ENCODE peak calls at places on chromosomes 13 and 19, in four cellular contexts. K is stimulated activated CD4-positive, alpha-beta T cell treated with anti-CD3 and anti-CD28 coated beads, Interleukin-1b, Interleukin-23, amount 100 ng/mL, for 24 hours; D is esophagus squamous epithelium; R is IMR-90. H is an unnamed sample.

GRCh38 chr13:30004204-30004603 is 153.8 kb upstream of the UBL3 start:
- DNase-seq in K (no peak), D (no peak), R (peak), H (no peak)

GRCh38 chr19:10764340-10764894 is 46.5 kb downstream of the DNM2 start:
- DNase-seq in K (no peak), D (no peak), R (no peak), H (no peak)

GRCh38 chr13:20702945-20703784 is at the start of gene IL17D:
- DNase-seq in K (no peak), D (no peak), R (no peak), H (no peak)

GRCh38 chr13:57865600-57866294 is 234.2 kb downstream of the PCDH17 start:
- DNase-seq in K (no peak), D (no peak), R (no peak), H (no peak)

GRCh38 chr13:39684531-39685137 is 29.2 kb downstream of the COG6 start:
- DNase-seq in K (no peak), D (no peak), R (peak), H (no peak)

GRCh38 chr19:58581227-58582141 is 8.3 kb upstream of the MZF1 start:
- DNase-seq in K (peak), D (no peak), R (peak), H (peak)

GRCh38 chr19:2678043-2678671 is 24.3 kb downstream of the GNG7 start:
- DNase-seq in K (no peak), D (no peak), R (no peak), H (no peak)

GRCh38 chr19:29121684-29122083 is 91.3 kb downstream of the UQCRFS1 start:
- DNase-seq in K (no peak), D (no peak), R (no peak), H (peak)

GRCh38 chr19:10817291-10818038 is 18.5 kb downstream of the TMED1 start:
- DNase-seq in K (no peak), D (no peak), R (peak), H (no peak)

GRCh38 chr13:98775844-98776598 is 23.5 kb upstream of the SLC15A1 start:
- DNase-seq in K (no peak), D (no peak), R (peak), H (no peak)

GRCh38 chr13:32852568-32852967 is 163.7 kb upstream of the KL start:
- DNase-seq in K (no peak), D (no peak), R (peak), H (no peak)

GRCh38 chr13:36325912-36326311 is 20.3 kb downstream of the SPART start:
- DNase-seq in K (no peak), D (no peak), R (no peak), H (no peak)

GRCh38 chr19:55678121-55678671 is 3.2 kb downstream of the EPN1 start:
- DNase-seq in K (no peak), D (peak), R (no peak), H (no peak)

GRCh38 chr19:47156861-47157454 is 26.3 kb downstream of the SAE1 start:
- DNase-seq in K (no peak), D (no peak), R (no peak), H (no peak)

GRCh38 chr19:11142528-11143171 is 12.9 kb downstream of the SPC24 start:
- DNase-seq in K (no peak), D (no peak), R (peak), H (no peak)

GRCh38 chr19:40503300-40503699 is 36.5 kb downstream of the SPTBN4 start:
- DNase-seq in K (no peak), D (no peak), R (no peak), H (no peak)

GRCh38 chr19:1122021-1122971 is 18.5 kb downstream of the GPX4 start:
- DNase-seq in K (no peak), D (no peak), R (no peak), H (no peak)

GRCh38 chr13:21079761-21080730 is 18.7 kb upstream of the LATS2 start:
- DNase-seq in K (no peak), D (no peak), R (peak), H (no peak)

GRCh38 chr19:43476606-43477005 is 11.2 kb upstream of the LYPD3 start:
- DNase-seq in K (no peak), D (no peak), R (peak), H (no peak)